ENCODE peak calls at places on chromosomes 16 and 17, in four cellular contexts. S, W, Q and T are unnamed samples.
A peak's percentile ranks its signal among the peaks of the same experiment; 100 is the strongest.

GRCh38 chr16:705748-706188 is at the start of gene FBXL16:
- DNase-seq in S (no peak), Q (no peak), W (peak; percentile 56), T (no peak)

GRCh38 chr16:81823111-81823510 is 44.0 kb downstream of the PLCG2 start:
- DNase-seq in W (peak; percentile 53), S (no peak), Q (peak; percentile 1), T (no peak)

GRCh38 chr16:1823821-1824220 is 2.8 kb downstream of the HAGH start:
- DNase-seq in Q (peak; percentile 50), W (peak; percentile 58), S (no peak), T (peak; percentile 75)

GRCh38 chr16:11949527-11949926 is 7.7 kb upstream of the NPIPB2 start:
- DNase-seq in W (peak; percentile 56), Q (peak; percentile 62), S (peak; percentile 30), T (peak; percentile 64)

GRCh38 chr17:49557204-49558024 is 18.3 kb upstream of the NXPH3 start:
- DNase-seq in S (no peak), Q (peak; percentile 67), W (peak; percentile 59), T (peak; percentile 85)

GRCh38 chr17:67136191-67137025 is 92.1 kb downstream of the CACNG1 start:
- DNase-seq in S (no peak), W (no peak), Q (no peak), T (no peak)

GRCh38 chr16:64589836-64590235 is 532.0 kb downstream of the CDH11 start:
- DNase-seq in S (no peak), Q (peak; percentile 59), W (no peak), T (no peak)

GRCh38 chr17:74840989-74841666 is 18.6 kb downstream of the GRIN2C start:
- DNase-seq in W (no peak), Q (peak; percentile 43), S (no peak), T (peak; percentile 66)

GRCh38 chr17:65868881-65869280 is 307.4 kb upstream of the AXIN2 start:
- DNase-seq in W (no peak), S (no peak), Q (no peak), T (no peak)

GRCh38 chr16:67833035-67833417 is 9.1 kb upstream of the THAP11 start:
- DNase-seq in Q (peak; percentile 76), S (no peak), W (no peak), T (no peak)

GRCh38 chr16:60675022-60675421 is 1361.2 kb downstream of the CDH8 start:
- DNase-seq in W (no peak), Q (no peak), S (no peak), T (no peak)

GRCh38 chr17:55451203-55451641 is 29.6 kb upstream of the MMD start:
- DNase-seq in Q (peak; percentile 92), W (no peak), S (no peak), T (no peak)

GRCh38 chr17:48718162-48718780 is 4.0 kb downstream of the PRAC1 start:
- DNase-seq in S (no peak), W (peak; percentile 63), Q (peak; percentile 50), T (no peak)

GRCh38 chr16:58299757-58300349 is 5.0 kb upstream of the PRSS54 start:
- DNase-seq in S (no peak), Q (no peak), W (peak; percentile 69), T (peak; percentile 70)

GRCh38 chr16:50257876-50258275 is 8.5 kb upstream of the ADCY7 start:
- DNase-seq in S (no peak), Q (no peak), W (no peak), T (no peak)

GRCh38 chr16:15966420-15967222 is 17.2 kb downstream of the ABCC1 start:
- DNase-seq in Q (peak; percentile 75), W (no peak), S (no peak), T (no peak)

GRCh38 chr17:67629963-67630320 is 87.8 kb upstream of the NOL11 start:
- DNase-seq in Q (peak; percentile 61), S (no peak), W (no peak), T (no peak)

GRCh38 chr17:40366861-40367518 is 2.5 kb upstream of the GJD3 start:
- DNase-seq in Q (no peak), W (no peak), S (no peak), T (no peak)

GRCh38 chr16:50021509-50021908 is 3.5 kb upstream of the CNEP1R1 start:
- DNase-seq in W (no peak), Q (no peak), S (peak; percentile 24), T (peak; percentile 65)

GRCh38 chr16:66970775-66971725 is 10.0 kb downstream of the CES3 start:
- DNase-seq in W (no peak), Q (peak; percentile 36), S (no peak), T (no peak)

GRCh38 chr16:77782694-77783093 is 5.7 kb upstream of the VAT1L start:
- DNase-seq in W (no peak), S (no peak), Q (peak; percentile 49), T (no peak)

GRCh38 chr17:82446649-82447048 is 3.9 kb downstream of the CYBC1 start:
- DNase-seq in Q (no peak), S (no peak), W (no peak), T (no peak)

GRCh38 chr17:60944751-60945150 is 267.1 kb downstream of the BCAS3 start:
- DNase-seq in S (no peak), W (no peak), Q (no peak), T (no peak)

GRCh38 chr17:2794116-2794803 is 2.0 kb upstream of the RAP1GAP2 start:
- DNase-seq in S (no peak), Q (no peak), W (no peak), T (no peak)

GRCh38 chr16:66809765-66810164 is 8.4 kb upstream of the TERB1 start:
- DNase-seq in W (no peak), Q (no peak), S (no peak), T (no peak)

GRCh38 chr17:28385037-28385797 is 13.7 kb downstream of the SARM1 start:
- DNase-seq in S (no peak), W (no peak), Q (no peak), T (peak; percentile 62)

GRCh38 chr16:16009396-16009795 is 60.0 kb downstream of the ABCC1 start:
- DNase-seq in W (no peak), S (no peak), Q (no peak), T (no peak)

GRCh38 chr17:19753661-19754463 is 5.8 kb upstream of the ALDH3A1 start:
- DNase-seq in W (no peak), Q (no peak), S (no peak), T (no peak)

DNA sequence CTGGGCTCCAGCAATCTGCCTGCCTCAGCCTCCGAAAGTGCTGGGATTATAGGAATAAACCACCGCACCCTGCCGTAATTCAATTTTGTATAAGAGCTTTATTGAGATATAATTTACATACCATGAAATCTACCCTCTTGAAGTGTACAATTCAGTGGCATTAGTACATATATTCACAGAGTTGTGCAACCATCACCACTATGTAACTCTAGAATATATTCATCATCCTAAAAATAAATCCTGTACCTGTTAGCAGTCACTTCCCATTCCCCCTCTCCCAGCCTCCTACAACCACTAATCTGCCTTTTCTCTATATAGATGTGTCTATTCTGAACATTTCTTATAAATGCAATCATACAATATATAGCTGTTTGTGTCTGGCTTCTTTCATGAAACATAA is 26.1 kb downstream of the TOM1L2 start:
- DNase-seq in W (no peak), S (no peak), Q (no peak), T (no peak)
- H2BK15ac ChIP-seq in W (no peak overlapping the region), S (no peak overlapping the region), Q (no peak overlapping the region), T (no peak overlapping the region)

GRCh38 chr17:37490022-37490587 is 414 bp downstream of the DUSP14 start:
- DNase-seq in W (peak; percentile 83), S (peak; percentile 66), Q (peak; percentile 75), T (peak; percentile 80)
- H2BK12ac ChIP-seq in W (no peak overlapping the region), S (no peak overlapping the region), Q (no peak overlapping the region), T (no peak overlapping the region)

GRCh38 chr17:6642592-6642991 is 1.7 kb downstream of the TXNDC17 start:
- DNase-seq in S (no peak), Q (no peak), W (no peak), T (no peak)

GRCh38 chr17:6640536-6641373 is at the start of the genes KIAA0753 and TXNDC17:
- DNase-seq in S (peak; percentile 89), W (peak; percentile 92), Q (peak; percentile 94), T (peak; percentile 97)

GRCh38 chr17:6643460-6644125 is 2.7 kb downstream of the TXNDC17 start:
- DNase-seq in S (no peak), Q (peak; percentile 73), W (no peak), T (no peak)

GRCh38 chr17:6639651-6640535 is 618 bp downstream of the KIAA0753 start:
- DNase-seq in S (no peak), Q (peak; percentile 72), W (no peak), T (peak; percentile 52)

GRCh38 chr17:6641374-6641818 is 536 bp downstream of the TXNDC17 start:
- DNase-seq in S (no peak), Q (no peak), W (no peak), T (no peak)
- H2BK5ac ChIP-seq in S (peak overlapping the region; percentile 69), Q (no peak overlapping the region), W (peak overlapping the region; percentile 12), T (no peak overlapping the region)

GRCh38 chr17:15411556-15412198 is 55.7 kb downstream of the CDRT4 start:
- DNase-seq in Q (peak; percentile 22), W (no peak), S (no peak), T (no peak)
- H2BK15ac ChIP-seq in Q (no peak overlapping the region), W (no peak overlapping the region), S (no peak overlapping the region), T (no peak overlapping the region)

GRCh38 chr17:78849026-78849425 is 8.4 kb upstream of the USP36 start:
- DNase-seq in W (no peak), S (no peak), Q (no peak), T (no peak)
- H2BK12ac ChIP-seq in W (no peak overlapping the region), S (no peak overlapping the region), Q (no peak overlapping the region), T (no peak overlapping the region)

DNA sequence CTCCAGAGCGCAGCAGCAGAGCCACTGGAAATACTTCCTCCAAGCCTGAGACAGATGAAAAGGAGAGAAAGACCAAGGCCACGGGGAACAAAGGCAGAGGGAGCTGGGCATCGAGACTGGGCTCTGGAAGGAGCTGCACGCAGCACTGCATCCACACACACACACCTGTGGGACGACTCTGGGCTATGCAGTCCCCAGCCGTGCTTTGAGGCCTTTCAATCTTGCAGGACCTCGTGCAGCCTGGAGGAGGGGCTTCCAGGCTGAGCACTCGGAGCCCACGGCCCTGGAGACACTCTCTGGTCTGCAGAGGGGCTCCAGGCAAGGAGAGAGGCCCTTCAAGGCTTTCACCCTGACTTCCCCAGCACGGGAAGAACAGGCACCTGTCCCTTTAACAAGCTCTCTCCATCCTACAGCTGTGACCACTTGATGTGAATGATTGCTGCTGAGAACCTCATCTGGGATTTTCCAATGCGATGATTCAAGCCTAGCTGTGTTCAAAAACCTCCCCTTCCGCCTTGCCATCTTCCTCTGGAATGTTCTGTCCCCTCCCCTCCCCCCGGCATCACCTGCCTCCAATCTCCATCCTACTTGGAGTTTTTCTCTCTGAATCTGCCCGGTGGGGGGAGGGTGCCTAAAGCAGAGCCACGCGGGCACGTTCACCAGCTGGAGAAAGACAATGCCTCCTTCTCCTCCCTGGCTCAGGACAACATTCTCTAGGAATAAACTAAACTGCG is 37.5 kb downstream of the RBFOX3 start:
- DNase-seq in S (no peak), W (no peak), Q (peak; percentile 2), T (no peak)
- H2BK5ac ChIP-seq in S (no peak overlapping the region), W (no peak overlapping the region), Q (no peak overlapping the region), T (no peak overlapping the region)

GRCh38 chr16:73056383-73056782 is 8.5 kb upstream of the ZFHX3 start:
- DNase-seq in Q (no peak), W (no peak), S (no peak), T (no peak)
- H2BK15ac ChIP-seq in Q (peak overlapping the region; percentile 26), W (no peak overlapping the region), S (no peak overlapping the region), T (no peak overlapping the region)